ENCODE peak calls at places on chromosomes 13 and 19, in five cellular contexts. V, S, W, K and P are unnamed samples.

GRCh38 chr13:45055902-45056648 is 64.2 kb upstream of the GTF2F2 start:
- DNase-seq in V (no peak), S (peak), W (peak), K (no peak), P (no peak)

GRCh38 chr19:38990949-38991697 is 15.6 kb upstream of the FBXO17 start:
- DNase-seq in V (no peak), S (peak), W (peak), K (peak), P (no peak)

GRCh38 chr19:48698046-48698445 is 2.3 kb downstream of the FUT2 start:
- DNase-seq in V (peak), S (peak), W (peak), K (no peak), P (no peak)

GRCh38 chr13:57443494-57443893 is 188.1 kb upstream of the PCDH17 start:
- DNase-seq in V (no peak), S (no peak), W (no peak), K (no peak), P (no peak)

GRCh38 chr19:41296323-41296935 is 13.5 kb upstream of the CCDC97 start:
- DNase-seq in V (no peak), S (peak), W (no peak), K (no peak), P (no peak)

GRCh38 chr19:17385878-17386611 is 8.0 kb downstream of the CCDC194 start:
- DNase-seq in V (peak), S (peak), W (peak), K (peak), P (peak)

GRCh38 chr13:68713394-68713793 is 1394.2 kb upstream of the ATXN8OS start:
- DNase-seq in V (no peak), S (no peak), W (no peak), K (no peak), P (no peak)

GRCh38 chr13:85529216-85529590 is 270.0 kb downstream of the SLITRK6 start:
- DNase-seq in V (no peak), S (peak), W (peak), K (no peak), P (no peak)

GRCh38 chr19:18500820-18501219 is 21.1 kb downstream of the ELL start:
- DNase-seq in V (no peak), S (no peak), W (no peak), K (peak), P (no peak)

GRCh38 chr19:46513461-46514236 is 18.0 kb upstream of the PNMA8B start:
- DNase-seq in V (peak), S (peak), W (peak), K (peak), P (peak)

GRCh38 chr13:29922896-29923295 is 72.5 kb upstream of the UBL3 start:
- DNase-seq in V (no peak), S (peak), W (peak), K (no peak), P (no peak)

GRCh38 chr19:5494780-5495179 is 39.6 kb downstream of the ZNRF4 start:
- DNase-seq in V (no peak), S (no peak), W (no peak), K (no peak), P (no peak)

GRCh38 chr13:106473174-106473573 is 62.3 kb downstream of the EFNB2 start:
- DNase-seq in V (peak), S (no peak), W (no peak), K (no peak), P (no peak)

GRCh38 chr13:31310781-31311180 is 111.0 kb downstream of the B3GLCT start:
- DNase-seq in V (no peak), S (no peak), W (no peak), K (no peak), P (no peak)

GRCh38 chr19:14218615-14219330 is 12.8 kb upstream of the ADGRL1 start:
- DNase-seq in V (no peak), S (no peak), W (peak), K (no peak), P (no peak)

GRCh38 chr13:75173457-75174356 is 308.3 kb downstream of the TBC1D4 start:
- DNase-seq in V (no peak), S (no peak), W (no peak), K (no peak), P (no peak)

GRCh38 chr19:58571575-58571947 is 1.6 kb downstream of the MZF1 start:
- DNase-seq in V (no peak), S (no peak), W (no peak), K (peak), P (no peak)

GRCh38 chr13:80654638-80655249 is 313.8 kb upstream of the SPRY2 start:
- DNase-seq in V (no peak), S (no peak), W (no peak), K (no peak), P (no peak)
- H3K4me3 ChIP-seq in V (no peak), S (no peak), W (no peak), K (no peak), P (no peak)

GRCh38 chr13:48909088-48909389 is 66.7 kb upstream of the FNDC3A start:
- DNase-seq in V (no peak), S (no peak), W (no peak), K (peak), P (no peak)

GRCh38 chr13:48904668-48905290 is 70.9 kb upstream of the FNDC3A start:
- DNase-seq in V (no peak), S (no peak), W (no peak), K (no peak), P (no peak)

GRCh38 chr13:48906200-48906599 is 69.5 kb upstream of the FNDC3A start:
- DNase-seq in V (no peak), S (no peak), W (no peak), K (no peak), P (no peak)

DNA sequence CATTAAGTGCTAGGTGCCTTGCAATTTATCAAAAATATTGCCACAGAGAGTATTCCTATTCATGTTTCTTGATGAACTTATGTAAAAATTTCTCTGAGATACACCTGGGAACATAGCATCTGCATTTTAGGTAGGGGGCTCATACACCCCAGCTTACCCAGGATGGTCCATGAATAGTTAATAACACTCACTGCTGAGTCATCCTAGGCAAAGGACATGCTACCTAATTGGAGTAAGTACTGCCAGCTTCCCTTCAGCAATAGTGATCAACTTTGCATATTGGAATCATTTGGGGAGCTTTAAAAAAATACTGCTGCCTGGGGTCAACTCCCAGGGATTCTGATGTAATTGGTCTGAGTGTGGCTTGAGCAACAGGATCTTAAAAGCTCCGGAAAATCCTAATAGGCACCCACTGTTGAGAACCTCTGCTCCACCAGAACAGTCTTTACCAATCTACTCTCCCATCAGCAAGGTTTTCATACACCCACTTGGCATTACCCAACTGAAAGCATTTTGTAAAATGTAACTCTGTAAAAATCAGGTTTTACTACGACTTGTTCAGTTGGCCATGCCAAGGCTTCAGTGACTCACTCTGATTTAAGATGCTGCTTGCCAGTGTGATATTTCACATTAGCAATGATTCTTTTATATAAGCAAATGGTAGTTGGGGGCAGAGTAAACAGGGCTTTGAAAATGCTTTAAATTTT is 67.2 kb upstream of the FNDC3A start:
- DNase-seq in V (no peak), S (peak), W (peak), K (no peak), P (no peak)
- H3K4me3 ChIP-seq in V (no peak), S (peak), W (no peak), K (no peak), P (no peak)

DNA sequence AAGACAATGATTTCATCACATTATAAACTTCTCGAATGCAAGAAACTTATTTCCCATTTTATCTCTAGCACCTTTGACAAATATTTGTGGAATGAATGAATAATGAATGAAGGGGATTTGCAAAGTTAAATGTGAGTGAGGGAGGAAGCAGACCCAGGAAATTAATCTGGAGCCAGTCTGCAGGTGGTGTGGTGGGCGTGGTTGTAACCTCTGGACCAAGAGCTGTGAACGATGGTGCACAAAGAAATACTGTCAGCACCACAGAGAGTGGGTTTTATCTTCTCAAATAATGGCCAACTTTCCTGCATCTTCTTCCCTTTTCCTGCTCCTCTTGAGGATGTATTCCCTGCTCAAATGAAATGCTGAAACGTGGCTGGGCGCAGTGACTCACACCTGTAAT is 11.0 kb upstream of the ZNF792 start:
- DNase-seq in V (peak), S (no peak), W (no peak), K (no peak), P (no peak)
- H3K4me3 ChIP-seq in V (no peak), S (no peak), W (no peak), K (no peak), P (no peak)

DNA sequence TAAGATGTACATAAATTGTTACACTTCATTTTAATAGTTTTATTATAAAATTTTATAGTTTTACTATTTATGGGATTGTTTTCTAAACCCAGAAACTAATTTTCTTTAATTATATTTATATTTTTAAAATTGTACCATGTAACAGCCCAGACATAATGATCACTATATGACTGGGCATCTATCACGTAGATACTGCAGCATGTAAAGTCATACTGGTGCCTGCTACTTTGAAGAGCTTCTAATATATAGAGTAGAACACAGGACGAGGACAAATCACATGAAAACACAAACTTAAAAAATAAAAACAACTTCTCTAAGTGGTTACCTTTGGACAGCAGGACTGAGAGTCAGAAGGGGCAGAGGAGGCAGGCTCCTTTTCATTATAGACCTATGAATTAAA is 5.3 kb downstream of the ELF1 start:
- DNase-seq in V (no peak), S (no peak), W (no peak), K (no peak), P (no peak)
- H3K4me3 ChIP-seq in V (no peak), S (no peak), W (no peak), K (no peak), P (peak)

GRCh38 chr19:54390942-54391577 is 24.2 kb upstream of the TTYH1 start:
- DNase-seq in V (peak), S (peak), W (peak), K (no peak), P (peak)

GRCh38 chr19:54391589-54392061 is 23.6 kb upstream of the TTYH1 start:
- DNase-seq in V (no peak), S (peak), W (no peak), K (no peak), P (no peak)

GRCh38 chr19:54389556-54389955 is 24.8 kb upstream of the LAIR1 start:
- DNase-seq in V (no peak), S (no peak), W (no peak), K (no peak), P (peak)

GRCh38 chr19:54388803-54389144 is 24.0 kb upstream of the LAIR1 start:
- DNase-seq in V (no peak), S (no peak), W (no peak), K (no peak), P (no peak)

GRCh38 chr19:54388001-54388802 is 23.5 kb upstream of the LAIR1 start:
- DNase-seq in V (peak), S (no peak), W (no peak), K (no peak), P (peak)
- H3K4me3 ChIP-seq in V (peak), S (peak), W (peak), K (no peak), P (peak)

GRCh38 chr19:49911381-49912145 is 14.9 kb upstream of the IL4I1 start:
- DNase-seq in V (no peak), S (no peak), W (no peak), K (no peak), P (peak)
- H3K4me3 ChIP-seq in V (no peak), S (no peak), W (no peak), K (no peak), P (no peak)

DNA sequence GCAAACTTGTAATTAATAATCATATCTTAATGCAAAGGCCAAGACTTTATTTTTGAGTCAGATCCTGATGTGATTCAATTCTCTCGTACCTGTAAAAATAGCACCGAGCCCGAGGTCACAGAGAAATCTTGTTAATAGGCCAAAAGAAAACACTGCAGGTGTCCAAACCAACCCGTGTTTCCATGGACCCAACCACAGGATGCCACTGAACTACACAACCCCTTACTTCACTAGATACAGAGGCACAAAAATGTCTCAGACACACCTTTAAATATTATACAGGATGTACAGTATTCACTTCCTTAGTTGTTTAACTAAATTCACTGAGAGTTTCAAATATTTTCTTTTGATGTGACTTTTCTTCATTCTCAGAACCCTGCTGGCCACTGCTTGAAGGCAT is 530.9 kb downstream of the MYO16 start:
- DNase-seq in V (no peak), S (peak), W (no peak), K (no peak), P (no peak)
- H3K4me3 ChIP-seq in V (no peak), S (no peak), W (no peak), K (no peak), P (no peak)

DNA sequence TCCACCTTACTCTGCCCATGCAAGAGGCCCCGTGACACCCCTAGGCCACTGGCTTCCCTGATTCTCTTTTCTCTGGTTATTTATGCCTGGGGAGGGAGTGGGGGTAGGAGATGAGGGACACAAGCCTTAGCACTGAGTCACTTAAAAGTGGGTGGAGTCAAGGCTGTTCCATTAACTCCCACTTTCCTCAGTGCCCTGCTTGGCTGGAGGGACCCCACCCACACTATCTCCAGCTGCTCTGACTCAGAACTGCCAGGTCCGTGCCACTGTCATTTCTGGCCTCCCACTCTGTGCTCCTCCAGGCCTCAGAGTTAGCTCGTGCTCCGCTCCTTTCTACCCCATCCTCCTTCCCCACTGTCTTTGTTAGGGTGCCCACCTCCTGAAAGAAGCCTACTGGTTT is 113.4 kb upstream of the UQCRFS1 start:
- DNase-seq in V (no peak), S (no peak), W (no peak), K (no peak), P (peak)
- H3K4me3 ChIP-seq in V (no peak), S (no peak), W (no peak), K (no peak), P (no peak)

GRCh38 chr19:6738726-6739389 is 622 bp upstream of the TRIP10 start:
- DNase-seq in V (no peak), S (no peak), W (no peak), K (peak), P (no peak)
- H3K4me3 ChIP-seq in V (peak), S (peak), W (peak), K (peak), P (no peak)